ENCODE peak calls at places on chromosome 21, in nine cellular contexts. V is coronary artery; U is HCT116; I is uterus; H is hepatocyte; D is CD4-positive, alpha-beta T cell; A is heart right ventricle; S is CD8-positive, alpha-beta T cell; E is neuronal stem cell. J is an unnamed sample.

GRCh38 chr21:17580319-17580718 is 32.4 kb downstream of the BTG3 start:
- DNase-seq in V (no peak), U (no peak), I (no peak), H (no peak), D (no peak), A (no peak), S (no peak), E (no peak), J (no peak)

GRCh38 chr21:35509004-35509704 is 460.1 kb upstream of the RUNX1 start:
- DNase-seq in V (no peak), U (no peak), I (no peak), H (no peak), D (no peak), A (peak; percentile 24), S (no peak), E (no peak), J (no peak)

GRCh38 chr21:38241029-38241740 is 15.6 kb upstream of the KCNJ15 start:
- DNase-seq in V (no peak), U (no peak), I (no peak), H (no peak), D (no peak), A (no peak), S (no peak), E (no peak), J (no peak)

GRCh38 chr21:46289655-46290178 is 3.6 kb downstream of the YBEY start:
- DNase-seq in V (no peak), U (no peak), I (no peak), H (no peak), D (no peak), A (no peak), S (no peak), E (no peak), J (no peak)

GRCh38 chr21:36847189-36847588 is 119.3 kb downstream of the HLCS start:
- DNase-seq in V (no peak), U (no peak), I (no peak), H (peak; percentile 55), D (no peak), A (no peak), S (no peak), E (no peak), J (no peak)

GRCh38 chr21:35565204-35565611 is 495.1 kb downstream of the SETD4 start:
- DNase-seq in V (no peak), U (no peak), I (no peak), H (peak; percentile 72), D (no peak), A (peak; percentile 44), S (no peak), E (no peak), J (no peak)

GRCh38 chr21:35648512-35648911 is 411.8 kb downstream of the SETD4 start:
- DNase-seq in V (no peak), U (no peak), I (no peak), H (no peak), D (no peak), A (no peak), S (no peak), E (no peak), J (no peak)

GRCh38 chr21:42844411-42845113 is 34.8 kb downstream of the WDR4 start:
- DNase-seq in V (no peak), U (no peak), I (no peak), H (no peak), D (no peak), A (peak; percentile 68), S (no peak), E (no peak), J (no peak)

GRCh38 chr21:41761211-41762181 is 5.4 kb downstream of the RIPK4 start:
- DNase-seq in V (peak; percentile 84), U (no peak), I (no peak), H (peak; percentile 55), D (no peak), A (peak; percentile 18), S (no peak), E (no peak), J (no peak)

GRCh38 chr21:36686955-36687354 is 12.0 kb upstream of the SIM2 start:
- DNase-seq in V (no peak), U (no peak), I (no peak), H (no peak), D (no peak), A (no peak), S (no peak), E (no peak), J (no peak)

GRCh38 chr21:46256501-46256994 is 28.0 kb upstream of the LSS start:
- DNase-seq in V (no peak), U (no peak), I (no peak), H (no peak), D (no peak), A (peak; percentile 47), S (no peak), E (no peak), J (no peak)

GRCh38 chr21:36791695-36792451 is 93.0 kb downstream of the SIM2 start:
- DNase-seq in V (no peak), U (no peak), I (no peak), H (no peak), D (no peak), A (no peak), S (no peak), E (peak; percentile 18), J (no peak)

GRCh38 chr21:16587671-16588379 is 858.0 kb downstream of the USP25 start:
- DNase-seq in V (no peak), U (no peak), I (peak; percentile 42), H (peak; percentile 15), D (no peak), A (no peak), S (no peak), E (no peak), J (no peak)

GRCh38 chr21:43193651-43194302 is 25.0 kb downstream of the CRYAA start:
- DNase-seq in V (peak; percentile 64), U (no peak), I (peak; percentile 16), H (peak; percentile 60), D (no peak), A (peak; percentile 57), S (no peak), E (no peak), J (no peak)

GRCh38 chr21:21921410-21922232 is 923.4 kb downstream of the NCAM2 start:
- DNase-seq in V (no peak), U (no peak), I (no peak), H (peak; percentile 69), D (no peak), A (no peak), S (no peak), E (no peak), J (no peak)

GRCh38 chr21:32921632-32922230 is 104.0 kb upstream of the OLIG2 start:
- DNase-seq in V (no peak), U (peak; percentile 29), I (no peak), H (no peak), D (peak; percentile 14), A (no peak), S (no peak), E (no peak), J (no peak)

GRCh38 chr21:46153259-46154154 is 1.9 kb downstream of the FTCD start:
- DNase-seq in V (peak; percentile 72), U (no peak), I (peak; percentile 74), H (peak; percentile 82), D (no peak), A (no peak), S (peak; percentile 17), E (peak; percentile 54), J (no peak)

GRCh38 chr21:42681296-42682206 is 28.1 kb downstream of the PDE9A start:
- DNase-seq in V (no peak), U (no peak), I (no peak), H (no peak), D (no peak), A (no peak), S (no peak), E (no peak), J (no peak)

GRCh38 chr21:46455575-46456385 is 2.9 kb upstream of the DIP2A start:
- DNase-seq in V (no peak), U (peak; percentile 6), I (no peak), H (no peak), D (no peak), A (peak; percentile 39), S (no peak), E (no peak), J (no peak)

GRCh38 chr21:45874716-45875415 is 106.7 kb upstream of the COL6A1 start:
- DNase-seq in V (no peak), U (no peak), I (peak; percentile 87), H (peak; percentile 90), D (no peak), A (no peak), S (no peak), E (no peak), J (no peak)

GRCh38 chr21:32878654-32879053 is 107.1 kb upstream of the PAXBP1 start:
- DNase-seq in V (no peak), U (no peak), I (no peak), H (no peak), D (no peak), A (no peak), S (no peak), E (no peak), J (no peak)

GRCh38 chr21:32813265-32813903 is 41.8 kb upstream of the PAXBP1 start:
- DNase-seq in V (no peak), U (no peak), I (no peak), H (peak; percentile 48), D (no peak), A (no peak), S (no peak), E (peak; percentile 18), J (no peak)

GRCh38 chr21:45545691-45546531 is 3.7 kb upstream of the SLC19A1 start:
- DNase-seq in V (peak; percentile 66), U (no peak), I (peak; percentile 11), H (no peak), D (no peak), A (peak; percentile 2), S (no peak), E (no peak), J (no peak)

GRCh38 chr21:28704746-28705145 is 287.9 kb downstream of the LTN1 start:
- DNase-seq in V (no peak), U (no peak), I (peak; percentile 23), H (peak; percentile 8), D (no peak), A (peak; percentile 75), S (no peak), E (no peak), J (no peak)
- H3K27ac ChIP-seq in V (no peak overlapping the region), U (no peak overlapping the region), I (no peak overlapping the region), H (no peak overlapping the region), D (no peak overlapping the region), A (no peak overlapping the region), S (no peak overlapping the region), E (no peak overlapping the region), J (no peak overlapping the region)

GRCh38 chr21:34132202-34132601 is 58.8 kb downstream of the MRPS6 start:
- DNase-seq in V (no peak), U (no peak), I (no peak), H (no peak), D (no peak), A (no peak), S (no peak), E (no peak), J (no peak)
- H3K27ac ChIP-seq in V (peak overlapping the region; percentile 63), U (no peak overlapping the region), I (peak overlapping the region; percentile 76), H (peak overlapping the region; percentile 88), D (no peak overlapping the region), A (no peak overlapping the region), S (no peak overlapping the region), E (no peak overlapping the region), J (peak overlapping the region; percentile 17)

GRCh38 chr21:44298301-44298700 is 1.6 kb upstream of the PFKL start:
- DNase-seq in V (no peak), U (no peak), I (no peak), H (no peak), D (no peak), A (no peak), S (no peak), E (no peak), J (no peak)
- H3K27ac ChIP-seq in V (no peak overlapping the region), U (no peak overlapping the region), I (no peak overlapping the region), H (no peak overlapping the region), D (no peak overlapping the region), A (no peak overlapping the region), S (no peak overlapping the region), E (no peak overlapping the region), J (no peak overlapping the region)

GRCh38 chr21:26116456-26117011 is 54.0 kb downstream of the APP start:
- DNase-seq in V (no peak), U (no peak), I (no peak), H (peak; percentile 14), D (no peak), A (no peak), S (no peak), E (no peak), J (no peak)
- H3K27ac ChIP-seq in V (no peak overlapping the region), U (no peak overlapping the region), I (peak overlapping the region; percentile 47), H (peak overlapping the region; percentile 54), D (no peak overlapping the region), A (no peak overlapping the region), S (no peak overlapping the region), E (peak overlapping the region; percentile 27), J (peak overlapping the region; percentile 34)

J was measured in Panc1.